ENCODE peak calls at places on chromosomes 3 and 15, in six cellular contexts. J is HCT116; T is central memory CD4-positive, alpha-beta T cell; C is activated T-helper 2 cell treated with anti-CD3 and anti-CD28 coated beads, Interferon-gamma antibody, Interleukin-2, Interleukin-4, amounts not matched to agents 10 μg/mL and 5 μg/mL and 100 μg/mL, durations not matched to agents 14 hours and 24 hours and 36 hours; R is GM12864; D is fibroblast of mammary gland. B is an unnamed sample.

GRCh38 chr15:65642588-65642987 is 20.9 kb downstream of the SLC24A1 start:
- DNase-seq in J (no peak), T (no peak), C (no peak), R (no peak), D (no peak), B (no peak)

GRCh38 chr3:64361962-64362735 is 136.9 kb upstream of the PRICKLE2 start:
- DNase-seq in J (no peak), T (no peak), C (no peak), R (no peak), D (peak), B (no peak)

GRCh38 chr3:165196577-165197561 is 685 bp upstream of the SLITRK3 start:
- DNase-seq in J (no peak), T (no peak), C (no peak), R (no peak), D (peak), B (no peak)

GRCh38 chr15:76366714-76367113 is 30.1 kb downstream of the ISL2 start:
- DNase-seq in J (no peak), T (no peak), C (no peak), R (no peak), D (no peak), B (no peak)

GRCh38 chr3:157786618-157787017 is 283.4 kb upstream of the VEPH1 start:
- DNase-seq in J (no peak), T (no peak), C (no peak), R (no peak), D (peak), B (no peak)

GRCh38 chr3:31364711-31365110 is 168.0 kb upstream of the STT3B start:
- DNase-seq in J (no peak), T (no peak), C (no peak), R (no peak), D (peak), B (no peak)

GRCh38 chr3:169913270-169913780 is 2.0 kb downstream of the SAMD7 start:
- DNase-seq in J (no peak), T (no peak), C (no peak), R (no peak), D (no peak), B (no peak)

GRCh38 chr15:65828566-65828965 is 36.5 kb upstream of the DENND4A start:
- DNase-seq in J (no peak), T (peak), C (no peak), R (no peak), D (no peak), B (no peak)

GRCh38 chr3:106071306-106071705 is 202.5 kb upstream of the CBLB start:
- DNase-seq in J (no peak), T (no peak), C (no peak), R (no peak), D (no peak), B (no peak)

GRCh38 chr3:11159421-11159904 is 5.2 kb downstream of the HRH1 start:
- DNase-seq in J (no peak), T (no peak), C (no peak), R (no peak), D (peak), B (no peak)

GRCh38 chr3:70999730-71000129 is 583.8 kb downstream of the FOXP1 start:
- DNase-seq in J (no peak), T (no peak), C (no peak), R (no peak), D (peak), B (no peak)

GRCh38 chr3:46466871-46467403 is 2.2 kb upstream of the LTF start:
- DNase-seq in J (no peak), T (no peak), C (no peak), R (no peak), D (no peak), B (no peak)

GRCh38 chr3:146739203-146739671 is 134.1 kb upstream of the PLSCR5 start:
- DNase-seq in J (no peak), T (no peak), C (no peak), R (no peak), D (no peak), B (no peak)

GRCh38 chr15:51094606-51095569 is at the start of gene TNFAIP8L3:
- DNase-seq in J (no peak), T (no peak), C (no peak), R (no peak), D (no peak), B (no peak)

GRCh38 chr15:72169921-72170611 is 27.5 kb downstream of the GRAMD2A start:
- DNase-seq in J (no peak), T (no peak), C (no peak), R (no peak), D (no peak), B (no peak)

GRCh38 chr3:195522254-195523023 is 20.7 kb downstream of the PPP1R2 start:
- DNase-seq in J (no peak), T (peak), C (no peak), R (no peak), D (peak), B (no peak)

GRCh38 chr3:51391075-51391565 is at the start of gene RBM15B:
- DNase-seq in J (peak), T (peak), C (peak), R (peak), D (peak), B (peak)

GRCh38 chr15:61459785-61460707 is 230.9 kb upstream of the RORA start:
- DNase-seq in J (no peak), T (no peak), C (no peak), R (no peak), D (peak), B (no peak)

GRCh38 chr3:54321515-54321914 is 199.2 kb downstream of the CACNA2D3 start:
- DNase-seq in J (no peak), T (no peak), C (no peak), R (no peak), D (no peak), B (no peak)

GRCh38 chr15:32028921-32029320 is 1.4 kb upstream of the CHRNA7 start:
- DNase-seq in J (no peak), T (no peak), C (no peak), R (no peak), D (no peak), B (no peak)

GRCh38 chr15:45635191-45635638 is 386 bp downstream of the SQOR start:
- DNase-seq in J (no peak), T (peak), C (peak), R (peak), D (no peak), B (no peak)

GRCh38 chr15:96262497-96263268 is 67.8 kb upstream of the NR2F2 start:
- DNase-seq in J (no peak), T (no peak), C (no peak), R (no peak), D (no peak), B (no peak)

GRCh38 chr3:5017953-5018531 is 38.8 kb downstream of the BHLHE40 start:
- DNase-seq in J (no peak), T (no peak), C (no peak), R (no peak), D (peak), B (no peak)

GRCh38 chr15:74589826-74590225 is 25.8 kb upstream of the CLK3 start:
- DNase-seq in J (no peak), T (no peak), C (no peak), R (no peak), D (no peak), B (no peak)

GRCh38 chr3:58404396-58404795 is 29.2 kb downstream of the PDHB start:
- DNase-seq in J (no peak), T (no peak), C (no peak), R (no peak), D (peak), B (no peak)

GRCh38 chr15:38225381-38225780 is 27.3 kb upstream of the SPRED1 start:
- DNase-seq in J (no peak), T (no peak), C (no peak), R (no peak), D (no peak), B (no peak)

GRCh38 chr3:182989566-182989965 is 9.2 kb upstream of the DCUN1D1 start:
- DNase-seq in J (no peak), T (no peak), C (no peak), R (no peak), D (no peak), B (no peak)

GRCh38 chr3:180594631-180595348 is 7.2 kb upstream of the TTC14 start:
- DNase-seq in J (peak), T (no peak), C (no peak), R (no peak), D (peak), B (no peak)

GRCh38 chr15:76342382-76343201 is 6.0 kb downstream of the ISL2 start:
- DNase-seq in J (no peak), T (no peak), C (no peak), R (no peak), D (no peak), B (no peak)

B was measured in GM06990.